ENCODE peak calls at places on chromosomes 6 and 20, in four cellular contexts. A is CD4-positive, alpha-beta T cell; T is Peyer's patch; O is OCI-LY7. J is an unnamed sample.

GRCh38 chr6:69007781-69008180 is 372.7 kb downstream of the ADGRB3 start:
- DNase-seq in A (no peak), T (no peak), O (no peak), J (no peak)

GRCh38 chr20:50893620-50894019 is 37.6 kb downstream of the ADNP start:
- DNase-seq in A (no peak), T (no peak), O (no peak), J (no peak)

GRCh38 chr6:33878541-33878940 is 74.7 kb upstream of the MLN start:
- DNase-seq in A (no peak), T (no peak), O (no peak), J (no peak)

GRCh38 chr20:25017257-25017803 is 24.8 kb upstream of the APMAP start:
- DNase-seq in A (no peak), T (peak), O (no peak), J (no peak)

GRCh38 chr6:84065718-84066290 is 32.2 kb downstream of the MRAP2 start:
- DNase-seq in A (no peak), T (no peak), O (no peak), J (no peak)

GRCh38 chr20:5834436-5835005 is 84.3 kb downstream of the SHLD1 start:
- DNase-seq in A (no peak), T (no peak), O (no peak), J (no peak)

GRCh38 chr20:21004386-21005076 is 101.6 kb downstream of the LINC00237 start:
- DNase-seq in A (no peak), T (no peak), O (no peak), J (no peak)

GRCh38 chr6:4351857-4352669 is 216.7 kb upstream of the ECI2 start:
- DNase-seq in A (no peak), T (no peak), O (no peak), J (no peak)

GRCh38 chr6:32179746-32180405 is 1.7 kb downstream of the RNF5 start:
- DNase-seq in A (no peak), T (no peak), O (no peak), J (no peak)

GRCh38 chr6:117817992-117818391 is 89.1 kb upstream of the SLC35F1 start:
- DNase-seq in A (no peak), T (no peak), O (no peak), J (no peak)

GRCh38 chr20:47027456-47027855 is 132.8 kb downstream of the EYA2 start:
- DNase-seq in A (no peak), T (no peak), O (no peak), J (no peak)

GRCh38 chr6:43627008-43627825 is 1.8 kb downstream of the GTPBP2 start:
- DNase-seq in A (no peak), T (no peak), O (no peak), J (no peak)

GRCh38 chr6:12060780-12061619 is 48.9 kb downstream of the HIVEP1 start:
- DNase-seq in A (peak), T (peak), O (peak), J (peak)

GRCh38 chr6:170011233-170012142 is 260.1 kb downstream of the ERMARD start:
- DNase-seq in A (no peak), T (peak), O (no peak), J (no peak)

GRCh38 chr20:472137-472846 is 10.0 kb upstream of the TBC1D20 start:
- DNase-seq in A (no peak), T (no peak), O (no peak), J (no peak)

GRCh38 chr6:167560673-167561569 is 236.0 kb downstream of the TTLL2 start:
- DNase-seq in A (no peak), T (no peak), O (no peak), J (no peak)

GRCh38 chr20:43914697-43915208 is at the start of gene TOX2:
- DNase-seq in A (peak), T (peak), O (no peak), J (peak)

GRCh38 chr6:114955363-114955762 is 612.5 kb upstream of the HS3ST5 start:
- DNase-seq in A (no peak), T (no peak), O (no peak), J (no peak)

GRCh38 chr6:54784021-54784420 is 62.5 kb upstream of the FAM83B start:
- DNase-seq in A (no peak), T (no peak), O (no peak), J (no peak)

GRCh38 chr20:36472656-36473071 is 68.7 kb upstream of the MYL9 start:
- DNase-seq in A (no peak), T (peak), O (no peak), J (no peak)

GRCh38 chr6:29627762-29628418 is 5.1 kb downstream of the GABBR1 start:
- DNase-seq in A (peak), T (peak), O (peak), J (peak)

GRCh38 chr6:17349437-17349836 is 44.0 kb upstream of the CAP2 start:
- DNase-seq in A (no peak), T (no peak), O (no peak), J (no peak)

GRCh38 chr6:142482973-142483372 is 181.2 kb downstream of the ADGRG6 start:
- DNase-seq in A (no peak), T (no peak), O (no peak), J (no peak)

GRCh38 chr6:7157752-7158616 is 50.2 kb downstream of the RREB1 start:
- DNase-seq in A (no peak), T (no peak), O (no peak), J (no peak)

GRCh38 chr20:60264024-60264709 is 305.9 kb downstream of the CDH26 start:
- DNase-seq in A (no peak), T (no peak), O (no peak), J (no peak)

GRCh38 chr6:8026800-8027199 is 37.4 kb downstream of the BLOC1S5 start:
- DNase-seq in A (no peak), T (no peak), O (no peak), J (no peak)

GRCh38 chr20:35368616-35369423 is 43.0 kb downstream of the UQCC1 start:
- DNase-seq in A (no peak), T (no peak), O (peak), J (no peak)

GRCh38 chr6:14674867-14675648 is 557.5 kb downstream of the CD83 start:
- DNase-seq in A (no peak), T (no peak), O (no peak), J (no peak)

GRCh38 chr20:36573103-36573797 is at the start of gene TGIF2:
- DNase-seq in A (peak), T (peak), O (peak), J (peak)

GRCh38 chr6:161308075-161308655 is 34.3 kb upstream of the AGPAT4 start:
- DNase-seq in A (no peak), T (no peak), O (no peak), J (no peak)

DNA sequence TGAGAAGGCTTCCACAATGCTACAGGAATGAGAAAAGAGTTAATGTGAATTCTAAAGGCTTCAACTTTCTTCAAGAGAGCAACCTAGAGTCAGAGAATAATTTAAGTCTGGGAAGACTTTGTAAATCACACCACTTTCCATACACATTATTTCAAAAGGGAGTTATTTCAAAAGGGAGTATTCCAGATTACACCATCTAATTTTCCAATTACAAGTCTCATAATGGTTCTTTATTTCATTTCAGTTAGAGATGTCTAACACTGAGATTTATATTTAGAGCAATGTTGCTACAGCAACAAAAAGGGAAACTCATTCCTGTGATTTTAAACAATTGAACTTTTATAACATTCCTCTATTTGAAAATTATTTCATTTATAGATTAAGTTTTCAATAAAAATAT is 98.8 kb upstream of the DST start:
- DNase-seq in A (no peak), T (no peak), O (no peak), J (no peak)
- H3K27ac ChIP-seq in A (no peak), T (no peak), O (no peak), J (no peak)

DNA sequence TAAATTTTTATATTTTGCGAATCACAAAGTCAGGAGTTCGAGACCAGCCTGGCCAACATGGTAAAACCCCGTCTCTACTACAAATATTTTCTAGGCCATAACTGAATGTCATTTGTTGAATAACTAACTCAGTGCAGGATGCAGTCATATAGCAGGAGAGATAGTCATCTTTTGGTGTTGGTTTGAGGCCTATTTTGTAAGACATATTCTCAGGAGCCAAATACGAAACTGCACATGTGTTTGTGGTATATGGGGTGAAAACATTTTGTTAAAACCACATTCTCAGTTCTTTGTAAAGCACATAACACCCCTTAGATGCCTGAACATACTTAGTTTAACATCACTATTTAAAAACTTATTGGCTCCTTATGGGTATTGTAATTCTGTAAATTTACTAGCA is 4.7 kb upstream of the ENPP5 start:
- DNase-seq in A (no peak), T (no peak), O (no peak), J (no peak)
- TF ChIP-seq CTCF in A (no peak), T (no peak), O (no peak), J (no peak)

GRCh38 chr6:40931927-40932326 is 107.1 kb downstream of the UNC5CL start:
- DNase-seq in A (no peak), T (no peak), O (no peak), J (no peak)
- H3K27ac ChIP-seq in A (no peak), T (no peak), O (no peak), J (no peak)

GRCh38 chr20:44966030-44966961 is at the start of gene STK4:
- DNase-seq in A (peak), T (peak), O (peak), J (peak)
- TF ChIP-seq CTCF in A (peak), T (peak), O (peak), J (no peak)

DNA sequence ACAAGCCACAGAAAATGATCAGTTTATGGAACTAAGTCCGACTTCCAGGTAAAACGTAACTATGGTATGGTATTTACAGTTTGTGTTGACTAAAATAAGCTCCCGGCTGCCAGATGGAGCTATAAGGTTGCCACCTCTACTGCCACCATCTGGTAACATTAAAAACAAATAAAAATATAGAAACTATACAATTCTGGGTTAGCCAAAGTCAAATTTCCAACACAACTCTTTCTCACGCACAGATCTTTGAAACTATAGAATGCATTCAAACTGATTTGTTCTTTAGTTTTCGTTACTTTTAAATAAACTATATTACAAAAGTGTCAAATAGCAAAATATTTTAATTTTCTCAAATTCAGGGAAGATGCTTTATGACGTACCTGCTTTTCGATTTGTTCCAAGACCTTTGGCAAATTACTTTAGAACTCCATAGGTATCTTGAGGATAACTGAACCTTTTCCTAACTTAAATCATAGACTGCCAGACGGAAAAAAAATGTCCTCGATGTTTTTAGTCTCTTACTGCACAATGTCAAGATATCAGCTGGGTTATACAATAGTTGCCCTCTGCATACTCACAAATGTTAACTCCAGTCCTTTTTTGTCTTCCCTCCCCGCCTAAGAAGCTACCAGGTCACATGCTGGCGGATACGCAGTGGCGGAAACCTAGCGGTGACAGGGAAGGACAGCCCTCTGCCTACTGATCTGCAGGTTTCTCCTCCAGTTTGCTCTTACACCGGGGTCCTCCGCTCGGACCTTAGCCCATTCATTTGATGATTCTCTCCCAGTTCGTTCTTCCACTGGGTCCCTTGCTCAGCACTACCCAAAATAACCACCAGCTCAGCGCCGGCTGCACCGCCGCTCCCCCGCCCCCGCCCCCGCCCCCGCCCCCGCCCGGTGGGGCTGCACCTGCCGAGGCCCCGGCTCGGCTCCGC is 888 bp downstream of the SLC17A5 start:
- DNase-seq in A (peak), T (peak), O (peak), J (peak)
- H3K27ac ChIP-seq in A (peak), T (peak), O (peak), J (peak)

GRCh38 chr6:159968295-159969203 is at the start of gene IGF2R:
- DNase-seq in A (peak), T (peak), O (peak), J (peak)

GRCh38 chr6:159971341-159972178 is 2.7 kb downstream of the IGF2R start:
- DNase-seq in A (no peak), T (no peak), O (no peak), J (no peak)

GRCh38 chr6:159969921-159970320 is 1.0 kb downstream of the IGF2R start:
- DNase-seq in A (no peak), T (no peak), O (peak), J (peak)

GRCh38 chr6:159970659-159971063 is 1.8 kb downstream of the IGF2R start:
- DNase-seq in A (no peak), T (no peak), O (no peak), J (no peak)

GRCh38 chr6:159969204-159969912 is 476 bp downstream of the IGF2R start:
- DNase-seq in A (no peak), T (peak), O (peak), J (no peak)
- TF ChIP-seq CTCF in A (no peak), T (no peak), O (no peak), J (no peak)

GRCh38 chr6:25402125-25402524 is 123.0 kb downstream of the CARMIL1 start:
- DNase-seq in A (no peak), T (no peak), O (no peak), J (no peak)
- H3K27ac ChIP-seq in A (no peak), T (no peak), O (no peak), J (no peak)

GRCh38 chr20:59222982-59223610 is 59.5 kb downstream of the ZNF831 start:
- DNase-seq in A (no peak), T (no peak), O (no peak), J (no peak)
- TF ChIP-seq CTCF in A (no peak), T (no peak), O (no peak), J (no peak)

J was measured in CD8-positive, alpha-beta T cell.